ENCODE peak calls at places on chromosomes 2 and 18, in four cellular contexts. One of them, this sample, is unnamed.

GRCh38 chr2:103991591-103991990 is 862.3 kb upstream of the POU3F3 start:
- DNase-seq in right cardiac atrium: no peak
- DNase-seq in lower lobe of right lung: no peak
- DNase-seq in ovary: no peak
- DNase-seq in this sample: no peak

GRCh38 chr2:75491129-75491753 is 69.5 kb downstream of the EVA1A start:
- DNase-seq in lower lobe of right lung: no peak
- DNase-seq in ovary: no peak
- DNase-seq in right cardiac atrium: no peak
- DNase-seq in this sample: no peak

GRCh38 chr18:79568543-79569205 is 110.9 kb upstream of the CTDP1 start:
- DNase-seq in right cardiac atrium: peak
- DNase-seq in ovary: peak
- DNase-seq in lower lobe of right lung: no peak
- DNase-seq in this sample: no peak

GRCh38 chr2:166610180-166610919 is 116.3 kb upstream of the SCN7A start:
- DNase-seq in ovary: no peak
- DNase-seq in right cardiac atrium: peak
- DNase-seq in lower lobe of right lung: no peak
- DNase-seq in this sample: no peak

GRCh38 chr18:45741056-45741455 is 17.1 kb downstream of the SLC14A1 start:
- DNase-seq in right cardiac atrium: no peak
- DNase-seq in lower lobe of right lung: no peak
- DNase-seq in ovary: no peak
- DNase-seq in this sample: no peak

GRCh38 chr2:191593622-191594416 is 84.1 kb upstream of the NABP1 start:
- DNase-seq in lower lobe of right lung: no peak
- DNase-seq in ovary: no peak
- DNase-seq in right cardiac atrium: no peak
- DNase-seq in this sample: peak

GRCh38 chr2:113818382-113818951 is 62.0 kb upstream of the SLC35F5 start:
- DNase-seq in ovary: peak
- DNase-seq in right cardiac atrium: peak
- DNase-seq in lower lobe of right lung: peak
- DNase-seq in this sample: peak

GRCh38 chr2:45793564-45793963 is 142.1 kb downstream of the PRKCE start:
- DNase-seq in right cardiac atrium: no peak
- DNase-seq in ovary: no peak
- DNase-seq in lower lobe of right lung: no peak
- DNase-seq in this sample: no peak

GRCh38 chr2:75560768-75561565 is at the start of gene EVA1A:
- DNase-seq in lower lobe of right lung: peak
- DNase-seq in right cardiac atrium: peak
- DNase-seq in ovary: peak
- DNase-seq in this sample: no peak

GRCh38 chr2:26530696-26531095 is 52.8 kb upstream of the OTOF start:
- DNase-seq in lower lobe of right lung: no peak
- DNase-seq in right cardiac atrium: no peak
- DNase-seq in ovary: peak
- DNase-seq in this sample: no peak

GRCh38 chr2:204505946-204506345 is 39.3 kb upstream of the PARD3B start:
- DNase-seq in lower lobe of right lung: no peak
- DNase-seq in right cardiac atrium: no peak
- DNase-seq in ovary: no peak
- DNase-seq in this sample: no peak

GRCh38 chr2:233329489-233330135 is 22.0 kb downstream of the SAG start:
- DNase-seq in right cardiac atrium: no peak
- DNase-seq in lower lobe of right lung: no peak
- DNase-seq in ovary: no peak
- DNase-seq in this sample: no peak

DNA sequence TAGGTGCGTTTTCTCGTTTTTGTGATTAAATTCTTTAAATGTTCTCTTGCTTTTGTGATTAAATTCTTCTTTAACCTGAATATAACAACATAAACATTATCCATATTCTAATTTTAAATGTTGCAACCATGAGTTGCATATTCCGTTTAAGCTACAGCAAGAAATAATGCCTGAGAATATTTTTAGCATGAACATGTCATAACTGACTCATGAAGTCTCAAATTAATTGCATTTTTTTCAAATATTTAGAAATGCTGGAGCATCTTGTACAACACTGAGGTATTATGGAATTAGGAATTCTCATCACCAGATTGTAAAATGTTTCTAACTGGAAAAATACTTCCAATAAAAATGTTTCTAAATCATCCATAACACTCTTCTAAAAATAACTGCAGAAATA is 14.7 kb downstream of the ROCK2 start:
- DNase-seq in lower lobe of right lung: no peak
- DNase-seq in right cardiac atrium: no peak
- DNase-seq in ovary: no peak
- DNase-seq in this sample: no peak
- H3K27ac ChIP-seq in lower lobe of right lung: no peak
- H3K27ac ChIP-seq in right cardiac atrium: no peak
- H3K27ac ChIP-seq in ovary: no peak
- H3K27ac ChIP-seq in this sample: no peak

GRCh38 chr2:46803551-46803885 is 112.1 kb downstream of the MCFD2 start:
- DNase-seq in ovary: no peak
- DNase-seq in right cardiac atrium: no peak
- DNase-seq in lower lobe of right lung: no peak
- DNase-seq in this sample: no peak
- H3K27ac ChIP-seq in ovary: no peak
- H3K27ac ChIP-seq in right cardiac atrium: no peak
- H3K27ac ChIP-seq in lower lobe of right lung: no peak
- H3K27ac ChIP-seq in this sample: peak

GRCh38 chr2:207768168-207768890 is 1.4 kb downstream of the FZD5 start:
- DNase-seq in right cardiac atrium: peak
- DNase-seq in lower lobe of right lung: peak
- DNase-seq in ovary: peak
- DNase-seq in this sample: no peak
- H3K27ac ChIP-seq in right cardiac atrium: no peak
- H3K27ac ChIP-seq in lower lobe of right lung: peak
- H3K27ac ChIP-seq in ovary: peak
- H3K27ac ChIP-seq in this sample: peak

GRCh38 chr18:3599235-3599634 is 149.3 kb downstream of the TGIF1 start:
- DNase-seq in ovary: no peak
- DNase-seq in lower lobe of right lung: no peak
- DNase-seq in right cardiac atrium: no peak
- DNase-seq in this sample: no peak
- H3K27ac ChIP-seq in ovary: no peak
- H3K27ac ChIP-seq in lower lobe of right lung: no peak
- H3K27ac ChIP-seq in right cardiac atrium: peak
- H3K27ac ChIP-seq in this sample: no peak

DNA sequence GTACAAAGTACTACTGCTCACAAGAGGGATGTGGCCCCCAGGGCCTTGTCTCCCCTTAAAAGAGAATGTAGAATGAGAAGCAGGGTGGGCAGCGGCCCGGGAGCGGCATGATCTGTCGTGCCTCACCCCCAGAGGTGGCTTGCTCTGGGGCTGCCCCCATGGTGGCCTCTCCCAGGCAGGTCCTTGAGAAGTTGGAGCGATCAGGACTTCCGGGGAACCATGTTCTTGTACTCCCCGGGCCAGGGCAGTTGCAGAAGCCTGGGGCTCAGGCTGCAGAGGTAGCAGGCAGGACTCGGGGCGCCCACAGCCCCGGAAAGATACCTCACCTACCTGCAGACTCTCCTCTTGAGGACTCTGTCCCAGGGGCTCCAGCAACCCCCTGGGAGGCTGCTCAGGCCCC is 62.6 kb downstream of the CYP26B1 start:
- DNase-seq in ovary: no peak
- DNase-seq in right cardiac atrium: no peak
- DNase-seq in lower lobe of right lung: no peak
- DNase-seq in this sample: no peak
- H3K27ac ChIP-seq in ovary: no peak
- H3K27ac ChIP-seq in right cardiac atrium: no peak
- H3K27ac ChIP-seq in lower lobe of right lung: no peak
- H3K27ac ChIP-seq in this sample: no peak

DNA sequence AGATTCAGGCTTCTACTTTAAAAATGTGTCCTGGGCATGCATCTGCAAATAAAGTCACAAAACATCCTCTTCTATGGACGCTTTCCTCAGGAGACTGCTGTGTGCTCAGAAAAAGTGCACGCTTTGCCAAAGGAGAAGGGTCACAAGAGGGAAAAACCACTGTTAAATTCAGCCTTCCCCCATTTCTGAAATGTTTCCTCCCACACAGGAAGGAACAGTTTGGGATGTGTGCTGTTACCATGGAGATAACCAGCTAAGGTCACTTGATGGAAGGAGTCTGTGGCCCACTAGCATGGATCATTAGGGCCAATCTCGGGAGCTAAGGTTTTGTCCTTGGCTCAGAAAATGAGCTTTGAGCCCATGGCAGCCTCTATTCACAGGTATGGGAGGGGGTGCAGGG is 5.6 kb downstream of the KCNE4 start:
- DNase-seq in right cardiac atrium: no peak
- DNase-seq in ovary: no peak
- DNase-seq in lower lobe of right lung: no peak
- DNase-seq in this sample: no peak
- H3K27ac ChIP-seq in right cardiac atrium: no peak
- H3K27ac ChIP-seq in ovary: peak
- H3K27ac ChIP-seq in lower lobe of right lung: no peak
- H3K27ac ChIP-seq in this sample: no peak

DNA sequence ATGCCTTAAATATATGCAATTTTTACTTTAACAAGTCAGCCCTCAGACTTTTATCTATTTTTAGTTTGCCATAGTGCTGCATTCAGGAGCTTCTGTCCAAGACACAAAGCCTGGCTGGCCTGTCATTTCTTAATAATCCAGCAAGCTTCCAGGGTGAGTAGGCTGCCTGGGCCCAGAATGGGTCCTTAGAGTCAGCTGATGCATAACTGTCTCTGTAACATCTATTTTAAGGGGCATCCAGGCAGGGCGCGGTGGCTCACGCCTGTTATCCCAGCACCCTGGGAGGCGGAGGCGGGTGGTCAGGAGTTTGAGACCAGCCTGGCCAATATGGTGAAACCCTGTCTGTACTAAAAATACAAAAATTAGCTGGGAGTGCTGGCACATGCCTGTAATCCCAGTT is 11.8 kb upstream of the GNLY start:
- DNase-seq in ovary: no peak
- DNase-seq in right cardiac atrium: no peak
- DNase-seq in lower lobe of right lung: no peak
- DNase-seq in this sample: no peak
- H3K27ac ChIP-seq in ovary: no peak
- H3K27ac ChIP-seq in right cardiac atrium: no peak
- H3K27ac ChIP-seq in lower lobe of right lung: no peak
- H3K27ac ChIP-seq in this sample: no peak

GRCh38 chr18:76468345-76469275 is 26.4 kb downstream of the ZNF516 start:
- DNase-seq in ovary: no peak
- DNase-seq in right cardiac atrium: peak
- DNase-seq in lower lobe of right lung: peak
- DNase-seq in this sample: no peak

GRCh38 chr18:76467371-76468190 is 27.5 kb downstream of the ZNF516 start:
- DNase-seq in right cardiac atrium: peak
- DNase-seq in ovary: peak
- DNase-seq in lower lobe of right lung: peak
- DNase-seq in this sample: no peak

GRCh38 chr18:76474824-76475223 is 20.2 kb downstream of the ZNF516 start:
- DNase-seq in lower lobe of right lung: no peak
- DNase-seq in right cardiac atrium: no peak
- DNase-seq in ovary: no peak
- DNase-seq in this sample: no peak

GRCh38 chr18:76472811-76473210 is 22.2 kb downstream of the ZNF516 start:
- DNase-seq in right cardiac atrium: no peak
- DNase-seq in lower lobe of right lung: no peak
- DNase-seq in ovary: no peak
- DNase-seq in this sample: no peak

GRCh38 chr18:76471593-76471992 is 23.4 kb downstream of the ZNF516 start:
- DNase-seq in ovary: no peak
- DNase-seq in right cardiac atrium: no peak
- DNase-seq in lower lobe of right lung: peak
- DNase-seq in this sample: no peak
- H3K27ac ChIP-seq in ovary: no peak
- H3K27ac ChIP-seq in right cardiac atrium: no peak
- H3K27ac ChIP-seq in lower lobe of right lung: no peak
- H3K27ac ChIP-seq in this sample: no peak

This sample was measured in epithelial cell of prostate.